ENCODE peak calls at places on chromosomes 12 and 14, in four cellular contexts. One of them, this sample, is unnamed.

GRCh38 chr12:106648736-106649135 is 65.9 kb downstream of the RFX4 start:
- DNase-seq in kidney: no peak
- DNase-seq in Calu3: no peak
- DNase-seq in AG04450: no peak
- DNase-seq in this sample: no peak

GRCh38 chr12:14410841-14411569 is 45.5 kb downstream of the ATF7IP start:
- DNase-seq in Calu3: no peak
- DNase-seq in AG04450: no peak
- DNase-seq in kidney: no peak
- DNase-seq in this sample: no peak

GRCh38 chr12:111673503-111673902 is 12.3 kb downstream of the BRAP start:
- DNase-seq in AG04450: no peak
- DNase-seq in kidney: no peak
- DNase-seq in Calu3: peak
- DNase-seq in this sample: no peak

GRCh38 chr12:107801150-107801549 is 26.6 kb downstream of the ASCL4 start:
- DNase-seq in Calu3: no peak
- DNase-seq in AG04450: no peak
- DNase-seq in kidney: no peak
- DNase-seq in this sample: no peak

GRCh38 chr12:64390275-64390851 is at the start of gene C12orf56:
- DNase-seq in kidney: peak
- DNase-seq in AG04450: no peak
- DNase-seq in Calu3: peak
- DNase-seq in this sample: no peak

GRCh38 chr12:106425061-106425706 is 67.6 kb downstream of the POLR3B start:
- DNase-seq in AG04450: no peak
- DNase-seq in kidney: no peak
- DNase-seq in Calu3: no peak
- DNase-seq in this sample: no peak

GRCh38 chr12:55727643-55728184 is 1.1 kb downstream of the CD63 start:
- DNase-seq in AG04450: no peak
- DNase-seq in kidney: peak
- DNase-seq in Calu3: peak
- DNase-seq in this sample: peak

GRCh38 chr12:42143401-42144173 is 1.1 kb downstream of the GXYLT1 start:
- DNase-seq in Calu3: no peak
- DNase-seq in AG04450: no peak
- DNase-seq in kidney: no peak
- DNase-seq in this sample: no peak

GRCh38 chr14:68111733-68112270 is 292.2 kb downstream of the RAD51B start:
- DNase-seq in AG04450: no peak
- DNase-seq in kidney: no peak
- DNase-seq in Calu3: no peak
- DNase-seq in this sample: no peak

GRCh38 chr12:93978553-93978952 is 169.8 kb upstream of the PLXNC1 start:
- DNase-seq in AG04450: no peak
- DNase-seq in Calu3: no peak
- DNase-seq in kidney: no peak
- DNase-seq in this sample: no peak

GRCh38 chr12:87667378-87667777 is 361.8 kb downstream of the C12orf50 start:
- DNase-seq in Calu3: peak
- DNase-seq in AG04450: no peak
- DNase-seq in kidney: no peak
- DNase-seq in this sample: no peak

GRCh38 chr12:88303335-88303734 is 161.2 kb downstream of the TMTC3 start:
- DNase-seq in AG04450: no peak
- DNase-seq in Calu3: no peak
- DNase-seq in kidney: no peak
- DNase-seq in this sample: no peak

GRCh38 chr12:2535583-2536187 is 259.1 kb upstream of the FKBP4 start:
- DNase-seq in AG04450: no peak
- DNase-seq in Calu3: no peak
- DNase-seq in kidney: no peak
- DNase-seq in this sample: no peak

GRCh38 chr14:44960146-44960545 is 1.6 kb downstream of the KLHL28 start:
- DNase-seq in kidney: no peak
- DNase-seq in Calu3: no peak
- DNase-seq in AG04450: no peak
- DNase-seq in this sample: no peak

GRCh38 chr12:3004655-3005565 is 45.7 kb downstream of the TEAD4 start:
- DNase-seq in AG04450: no peak
- DNase-seq in Calu3: no peak
- DNase-seq in kidney: no peak
- DNase-seq in this sample: no peak

GRCh38 chr12:111122458-111122878 is 202.1 kb upstream of the MYL2 start:
- DNase-seq in kidney: no peak
- DNase-seq in AG04450: no peak
- DNase-seq in Calu3: no peak
- DNase-seq in this sample: no peak

GRCh38 chr12:10771132-10771733 is 31.2 kb downstream of the TAS2R7 start:
- DNase-seq in kidney: no peak
- DNase-seq in Calu3: no peak
- DNase-seq in AG04450: peak
- DNase-seq in this sample: no peak

GRCh38 chr12:94586589-94587259 is 63.6 kb downstream of the TMCC3 start:
- DNase-seq in Calu3: no peak
- DNase-seq in AG04450: no peak
- DNase-seq in kidney: no peak
- DNase-seq in this sample: no peak

GRCh38 chr12:96070670-96071279 is 35.4 kb upstream of the LTA4H start:
- DNase-seq in Calu3: no peak
- DNase-seq in AG04450: no peak
- DNase-seq in kidney: no peak
- DNase-seq in this sample: no peak

GRCh38 chr12:6327591-6328041 is 14.3 kb downstream of the TNFRSF1A start:
- DNase-seq in Calu3: no peak
- DNase-seq in AG04450: no peak
- DNase-seq in kidney: peak
- DNase-seq in this sample: no peak

GRCh38 chr14:66944872-66945271 is 244.4 kb upstream of the GARIN2 start:
- DNase-seq in AG04450: no peak
- DNase-seq in Calu3: peak
- DNase-seq in kidney: no peak
- DNase-seq in this sample: no peak

GRCh38 chr12:46473634-46474201 is 101.1 kb upstream of the SLC38A2 start:
- DNase-seq in Calu3: peak
- DNase-seq in AG04450: peak
- DNase-seq in kidney: peak
- DNase-seq in this sample: no peak

GRCh38 chr14:32075636-32076277 is 1.3 kb upstream of the ARHGAP5 start:
- DNase-seq in Calu3: peak
- DNase-seq in AG04450: no peak
- DNase-seq in kidney: peak
- DNase-seq in this sample: no peak

GRCh38 chr12:46209914-46210834 is 58.7 kb downstream of the SLC38A1 start:
- DNase-seq in AG04450: no peak
- DNase-seq in Calu3: peak
- DNase-seq in kidney: peak
- DNase-seq in this sample: no peak

GRCh38 chr12:72499244-72499643 is 227.1 kb downstream of the TRHDE start:
- DNase-seq in Calu3: no peak
- DNase-seq in AG04450: no peak
- DNase-seq in kidney: no peak
- DNase-seq in this sample: no peak

GRCh38 chr12:124569375-124570148 is 2.1 kb upstream of the NCOR2 start:
- DNase-seq in AG04450: no peak
- DNase-seq in kidney: no peak
- DNase-seq in Calu3: no peak
- DNase-seq in this sample: no peak

GRCh38 chr12:124567673-124568373 is 411 bp upstream of the NCOR2 start:
- DNase-seq in AG04450: peak
- DNase-seq in kidney: peak
- DNase-seq in Calu3: peak
- DNase-seq in this sample: peak

GRCh38 chr12:124570810-124571209 is 3.4 kb upstream of the NCOR2 start:
- DNase-seq in AG04450: no peak
- DNase-seq in Calu3: no peak
- DNase-seq in kidney: no peak
- DNase-seq in this sample: no peak

GRCh38 chr12:124567035-124567672 is at the start of gene NCOR2:
- DNase-seq in kidney: peak
- DNase-seq in Calu3: peak
- DNase-seq in AG04450: no peak
- DNase-seq in this sample: no peak

DNA sequence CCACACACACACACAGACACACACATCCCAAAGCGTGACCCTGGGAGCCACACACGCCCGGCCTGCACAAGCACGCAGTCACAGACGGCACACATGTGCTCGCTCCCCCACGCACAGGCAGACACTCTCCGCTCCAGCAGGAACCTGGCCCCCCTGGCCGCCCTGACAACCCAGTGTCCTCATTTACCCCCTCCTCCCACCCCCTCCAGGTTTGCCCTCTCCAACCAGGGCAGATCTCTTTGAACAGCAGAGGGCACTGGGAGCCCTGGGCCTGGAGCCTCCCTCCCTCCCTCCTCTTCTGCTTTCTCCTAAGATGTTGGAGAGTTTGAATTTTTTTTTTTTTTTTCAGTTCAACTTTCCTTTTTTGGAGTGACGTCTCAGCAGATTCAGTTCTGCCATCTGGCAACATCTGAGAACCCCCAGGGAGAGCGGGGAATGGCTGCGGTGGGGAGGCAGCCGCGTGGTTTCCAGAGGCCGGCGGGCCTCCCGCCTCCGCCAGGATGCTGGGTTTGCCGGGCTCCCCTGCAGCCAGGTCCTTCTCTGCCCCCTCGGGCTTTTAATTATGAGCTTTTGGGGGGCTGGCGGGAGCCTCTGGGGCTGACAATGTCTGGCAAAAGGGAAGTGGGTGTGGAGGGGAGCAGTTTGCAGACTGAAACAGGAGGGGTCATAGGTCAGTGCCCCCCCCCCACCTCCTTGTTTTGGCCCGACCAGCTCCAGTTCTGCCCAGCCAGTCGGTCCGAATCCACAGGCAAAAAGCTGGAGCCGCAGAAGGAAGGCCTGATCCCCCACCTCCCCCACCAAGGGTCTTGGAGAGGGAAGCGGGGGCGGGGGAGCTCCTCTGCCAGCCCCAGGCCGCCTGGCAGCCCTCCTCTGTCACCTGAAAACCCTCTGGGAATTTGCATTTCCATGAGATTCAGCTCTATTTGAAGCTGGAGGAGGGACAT is 1.3 kb upstream of the NCOR2 start:
- DNase-seq in kidney: peak
- DNase-seq in Calu3: peak
- DNase-seq in AG04450: peak
- DNase-seq in this sample: no peak
- TF ChIP-seq CTCF in kidney: peak
- TF ChIP-seq CTCF in Calu3: no peak
- TF ChIP-seq CTCF in AG04450: peak
- TF ChIP-seq CTCF in this sample: no peak

GRCh38 chr14:95998656-95999055 is 40.5 kb upstream of the C14orf132 start:
- DNase-seq in AG04450: peak
- DNase-seq in kidney: no peak
- DNase-seq in Calu3: no peak
- DNase-seq in this sample: no peak
- TF ChIP-seq CTCF in AG04450: peak
- TF ChIP-seq CTCF in kidney: peak
- TF ChIP-seq CTCF in Calu3: no peak
- TF ChIP-seq CTCF in this sample: peak

GRCh38 chr14:99275222-99275584 is 3.2 kb upstream of the BCL11B start:
- DNase-seq in Calu3: no peak
- DNase-seq in kidney: no peak
- DNase-seq in AG04450: no peak
- DNase-seq in this sample: no peak

GRCh38 chr14:99273025-99273723 is 1.2 kb upstream of the BCL11B start:
- DNase-seq in Calu3: peak
- DNase-seq in kidney: peak
- DNase-seq in AG04450: no peak
- DNase-seq in this sample: no peak

GRCh38 chr14:99276482-99276881 is 4.5 kb upstream of the BCL11B start:
- DNase-seq in kidney: no peak
- DNase-seq in AG04450: no peak
- DNase-seq in Calu3: no peak
- DNase-seq in this sample: no peak

GRCh38 chr14:99273724-99274345 is 1.8 kb upstream of the BCL11B start:
- DNase-seq in Calu3: peak
- DNase-seq in AG04450: no peak
- DNase-seq in kidney: no peak
- DNase-seq in this sample: no peak

DNA sequence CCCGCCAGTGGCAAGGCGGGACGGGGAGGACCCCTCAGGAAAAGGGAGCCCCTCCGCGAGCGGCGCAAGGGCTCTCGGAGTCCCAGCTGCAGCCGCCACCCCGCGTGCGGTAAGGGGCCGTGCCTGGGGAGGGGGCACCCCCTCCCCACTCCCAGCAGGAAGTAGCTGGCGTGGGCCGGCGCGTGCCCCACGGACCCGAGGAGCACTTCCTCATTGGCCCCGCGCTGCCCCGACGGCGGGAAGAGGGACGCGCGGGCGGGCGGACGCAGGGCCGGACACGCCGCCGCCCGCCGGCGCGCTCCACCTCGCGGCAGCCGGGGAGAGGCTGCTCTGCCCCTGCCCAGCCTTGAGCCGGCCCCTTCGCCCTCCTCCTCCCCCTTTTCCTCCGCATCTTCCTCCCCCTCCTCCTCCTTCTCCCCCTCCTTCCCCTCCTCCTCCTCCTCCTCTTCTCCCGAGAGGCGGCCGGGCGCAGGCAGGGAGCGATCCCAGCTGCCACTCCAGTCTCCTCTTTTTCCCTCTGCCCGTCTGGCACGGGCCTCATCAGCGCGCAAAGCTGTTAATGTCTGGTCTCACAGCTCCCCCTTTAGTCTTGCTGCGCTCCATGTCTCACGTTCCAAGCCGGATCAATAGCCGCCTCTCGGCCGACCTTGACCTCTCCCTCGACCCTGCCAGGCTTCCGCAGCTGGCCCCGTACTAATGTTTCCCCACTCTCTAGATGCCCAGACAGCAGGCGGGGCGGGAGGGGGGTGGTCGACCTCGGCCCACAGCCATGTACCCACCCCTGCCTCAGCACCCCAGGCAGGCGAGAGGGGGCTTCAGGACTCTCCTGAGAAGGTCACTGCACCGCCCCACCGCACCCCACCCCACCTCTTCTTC is 2.6 kb upstream of the BCL11B start:
- DNase-seq in kidney: peak
- DNase-seq in Calu3: peak
- DNase-seq in AG04450: no peak
- DNase-seq in this sample: no peak
- TF ChIP-seq CTCF in kidney: peak
- TF ChIP-seq CTCF in Calu3: no peak
- TF ChIP-seq CTCF in AG04450: peak
- TF ChIP-seq CTCF in this sample: no peak

DNA sequence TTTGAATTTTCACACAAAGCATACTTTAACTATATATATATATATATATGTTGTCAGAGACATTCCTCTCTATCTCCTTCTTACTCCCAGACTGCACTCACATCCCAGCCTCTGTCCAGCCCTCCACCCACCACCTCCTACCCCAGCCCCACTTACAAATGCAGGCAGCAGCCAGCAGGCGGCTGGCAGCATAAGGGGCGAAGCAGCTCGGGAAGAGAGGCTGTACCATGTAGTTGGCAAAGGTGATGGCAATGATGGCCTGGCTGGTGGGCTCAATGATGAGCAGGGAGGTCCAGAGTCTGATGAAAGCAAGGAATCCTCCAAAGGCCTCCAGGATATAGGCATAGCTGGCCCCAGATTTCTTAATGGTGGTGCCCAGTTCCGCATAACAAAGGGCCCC is 2.5 kb downstream of the SLC7A7 start:
- DNase-seq in AG04450: no peak
- DNase-seq in kidney: no peak
- DNase-seq in Calu3: no peak
- DNase-seq in this sample: no peak
- TF ChIP-seq CTCF in AG04450: no peak
- TF ChIP-seq CTCF in kidney: no peak
- TF ChIP-seq CTCF in Calu3: no peak
- TF ChIP-seq CTCF in this sample: no peak

This sample was measured in omental fat pad.